ENCODE peak calls at places on chromosomes 7 and 10, in four cellular contexts. F, O, Q and U are unnamed samples. For H3K9me1, the result is how much of the 10 kb centered on the place peaks cover.

GRCh38 chr10:100859204-100859763 is 53.5 kb upstream of the SLF2 start:
- DNase-seq in Q (no peak), O (no peak), F (no peak), U (no peak)

GRCh38 chr10:31754803-31755624 is 173.6 kb downstream of the ARHGAP12 start:
- DNase-seq in O (no peak), Q (no peak), F (no peak), U (no peak)

GRCh38 chr10:50271564-50272250 is 20.4 kb upstream of the ASAH2 start:
- DNase-seq in O (no peak), Q (peak), F (no peak), U (no peak)

GRCh38 chr10:102918817-102919236 is 733 bp downstream of the CNNM2 start:
- DNase-seq in O (no peak), Q (peak), F (no peak), U (no peak)

GRCh38 chr10:102460836-102461186 is 9.5 kb upstream of the C10orf95 start:
- DNase-seq in F (no peak), Q (no peak), O (no peak), U (no peak)

GRCh38 chr7:127821146-127821545 is 169.2 kb downstream of the SND1 start:
- DNase-seq in Q (no peak), F (no peak), O (peak), U (no peak)

GRCh38 chr7:93890464-93891068 is at the start of gene TFPI2:
- DNase-seq in F (peak), O (peak), Q (peak), U (no peak)

GRCh38 chr10:14466256-14466655 is 135.5 kb upstream of the FRMD4A start:
- DNase-seq in F (peak), O (no peak), Q (no peak), U (no peak)

GRCh38 chr10:97673736-97674525 is 13.1 kb downstream of the AVPI1 start:
- DNase-seq in Q (peak), F (peak), O (no peak), U (no peak)

GRCh38 chr10:51074238-51075028 is at the start of gene PRKG1:
- DNase-seq in O (peak), Q (no peak), F (peak), U (no peak)

GRCh38 chr7:21966271-21966670 is 20.6 kb upstream of the CDCA7L start:
- DNase-seq in F (no peak), Q (no peak), O (no peak), U (no peak)

GRCh38 chr10:110629680-110630191 is 14.4 kb upstream of the RBM20 start:
- DNase-seq in Q (no peak), F (peak), O (no peak), U (peak)

GRCh38 chr10:97207756-97208346 is 22.1 kb upstream of the SLIT1 start:
- DNase-seq in O (no peak), Q (no peak), F (no peak), U (no peak)

GRCh38 chr7:4133491-4134044 is 548.5 kb upstream of the FOXK1 start:
- DNase-seq in O (no peak), Q (no peak), F (no peak), U (no peak)

GRCh38 chr7:15411019-15411418 is 150.8 kb downstream of the AGMO start:
- DNase-seq in Q (no peak), F (no peak), O (no peak), U (no peak)

GRCh38 chr10:130934333-130935035 is 377.0 kb downstream of the TCERG1L start:
- DNase-seq in F (no peak), O (no peak), Q (no peak), U (no peak)

GRCh38 chr7:107332488-107333269 is 137.2 kb upstream of the GPR22 start:
- DNase-seq in F (no peak), O (peak), Q (no peak), U (no peak)

GRCh38 chr10:22505923-22506685 is 160.8 kb downstream of the SPAG6 start:
- DNase-seq in F (no peak), Q (no peak), O (no peak), U (no peak)

GRCh38 chr10:90916392-90917110 is 4.3 kb downstream of the ANKRD1 start:
- DNase-seq in O (peak), Q (no peak), F (no peak), U (no peak)
- H3K9me1 ChIP-seq in O (under half), Q (under half), F (under half), U (under half)

DNA sequence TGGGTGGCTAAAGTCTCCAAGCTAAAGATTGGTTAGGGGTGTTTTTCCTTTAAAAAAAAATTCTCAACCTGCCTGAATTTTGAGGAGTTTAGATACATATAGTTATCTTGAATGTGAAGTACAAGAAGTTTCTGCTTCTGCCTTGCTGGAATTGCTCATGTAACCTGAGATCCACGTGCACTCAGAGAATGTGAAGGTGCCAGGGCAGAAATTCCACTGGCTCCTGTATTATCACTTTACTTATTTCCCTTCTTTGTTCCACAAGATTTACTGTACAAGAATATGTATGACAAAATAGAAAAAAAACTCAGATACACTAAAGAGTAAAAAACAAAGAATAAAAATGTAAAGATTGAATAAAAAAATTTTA is 42.9 kb downstream of the PLCE1 start:
- DNase-seq in O (no peak), F (no peak), Q (no peak), U (no peak)
- H3K9me1 ChIP-seq in O (under half), F (under half), Q (under half), U (under half)

GRCh38 chr10:85657478-85658113 is 709.0 kb downstream of the GRID1 start:
- DNase-seq in Q (no peak), F (no peak), O (no peak), U (no peak)
- H3K9me1 ChIP-seq in Q (under half), F (under half), O (under half), U (under half)

DNA sequence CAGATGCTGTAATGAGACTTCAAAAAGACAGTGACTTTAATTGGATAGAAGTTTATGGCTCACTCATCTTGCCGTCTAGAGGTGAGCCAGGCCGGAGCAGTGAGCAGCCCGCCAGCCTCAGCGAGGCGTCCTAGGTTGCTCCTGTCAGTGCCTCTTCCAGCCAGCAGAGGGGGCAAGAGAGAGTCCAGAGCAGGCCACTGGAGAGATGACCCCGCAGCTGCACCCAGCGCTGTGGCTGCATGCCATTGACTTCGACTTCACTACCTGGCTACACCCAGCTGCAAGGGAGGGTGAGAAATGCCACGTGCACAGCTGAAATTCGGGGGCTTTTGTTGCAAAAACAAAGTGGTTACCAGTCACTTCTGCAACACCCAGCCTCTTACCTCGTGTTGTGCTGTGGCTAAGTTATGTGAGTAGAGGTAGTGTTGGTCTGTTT is 26.5 kb downstream of the NUB1 start:
- DNase-seq in O (peak), F (peak), Q (peak), U (peak)
- H3K9me1 ChIP-seq in O (under half), F (under half), Q (under half), U (under half)

GRCh38 chr7:55468495-55468894 is 103.4 kb downstream of the LANCL2 start:
- DNase-seq in F (no peak), Q (no peak), O (no peak), U (no peak)

GRCh38 chr7:55463863-55464262 is 98.7 kb downstream of the LANCL2 start:
- DNase-seq in F (no peak), Q (no peak), O (no peak), U (no peak)

GRCh38 chr7:55469271-55469681 is 103.0 kb downstream of the VOPP1 start:
- DNase-seq in Q (no peak), F (no peak), O (no peak), U (no peak)

GRCh38 chr7:55467047-55467593 is 102.0 kb downstream of the LANCL2 start:
- DNase-seq in O (no peak), Q (no peak), F (no peak), U (no peak)

GRCh38 chr7:55464422-55464821 is 99.3 kb downstream of the LANCL2 start:
- DNase-seq in Q (no peak), O (no peak), F (peak), U (no peak)
- H3K9me1 ChIP-seq in Q (under half), O (under half), F (under half), U (under half)

DNA sequence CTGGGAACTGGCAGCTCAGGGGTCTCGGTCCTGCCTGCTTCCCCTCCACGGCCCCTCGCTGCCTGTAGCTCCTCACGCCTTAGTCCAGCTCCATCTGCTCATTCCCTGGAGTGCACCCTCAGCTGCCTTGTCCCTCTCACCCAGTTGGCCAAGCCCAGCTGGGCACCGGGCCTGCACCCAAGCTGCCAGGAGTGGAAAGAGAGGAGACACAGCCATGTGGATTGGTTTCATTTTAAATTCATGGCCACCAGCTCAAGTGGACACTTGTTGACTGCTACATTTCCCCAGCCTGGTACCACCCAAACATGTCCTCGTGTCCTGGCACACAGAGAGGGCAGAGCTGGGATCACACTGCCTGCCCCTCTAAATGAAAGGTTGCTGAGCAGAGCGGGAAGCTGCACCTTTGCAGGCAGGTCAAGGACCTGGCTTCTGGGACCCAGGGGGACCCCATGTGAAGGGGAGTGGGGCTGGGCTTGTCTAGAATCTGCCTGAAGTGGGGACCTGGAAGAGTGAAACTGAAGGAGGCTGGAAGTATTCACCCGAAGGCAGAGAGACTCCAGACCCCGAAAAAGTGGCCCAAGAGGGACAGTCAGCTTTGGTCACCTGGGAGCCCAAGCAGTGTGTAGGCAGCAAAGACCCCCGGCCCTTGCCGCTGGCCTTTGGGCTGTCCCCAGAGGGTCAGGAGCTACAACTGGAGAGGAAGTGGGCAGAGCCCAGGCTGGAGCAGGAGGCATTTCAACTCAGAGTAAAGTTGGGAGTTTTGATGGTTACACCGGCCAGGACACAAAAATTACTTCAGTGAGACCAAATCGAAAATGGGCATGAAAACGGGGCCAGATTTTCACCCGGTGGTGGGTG is 15.0 kb upstream of the BNIP3 start:
- DNase-seq in F (no peak), O (no peak), Q (no peak), U (no peak)
- H3K9me1 ChIP-seq in F (under half), O (under half), Q (under half), U (under half)

DNA sequence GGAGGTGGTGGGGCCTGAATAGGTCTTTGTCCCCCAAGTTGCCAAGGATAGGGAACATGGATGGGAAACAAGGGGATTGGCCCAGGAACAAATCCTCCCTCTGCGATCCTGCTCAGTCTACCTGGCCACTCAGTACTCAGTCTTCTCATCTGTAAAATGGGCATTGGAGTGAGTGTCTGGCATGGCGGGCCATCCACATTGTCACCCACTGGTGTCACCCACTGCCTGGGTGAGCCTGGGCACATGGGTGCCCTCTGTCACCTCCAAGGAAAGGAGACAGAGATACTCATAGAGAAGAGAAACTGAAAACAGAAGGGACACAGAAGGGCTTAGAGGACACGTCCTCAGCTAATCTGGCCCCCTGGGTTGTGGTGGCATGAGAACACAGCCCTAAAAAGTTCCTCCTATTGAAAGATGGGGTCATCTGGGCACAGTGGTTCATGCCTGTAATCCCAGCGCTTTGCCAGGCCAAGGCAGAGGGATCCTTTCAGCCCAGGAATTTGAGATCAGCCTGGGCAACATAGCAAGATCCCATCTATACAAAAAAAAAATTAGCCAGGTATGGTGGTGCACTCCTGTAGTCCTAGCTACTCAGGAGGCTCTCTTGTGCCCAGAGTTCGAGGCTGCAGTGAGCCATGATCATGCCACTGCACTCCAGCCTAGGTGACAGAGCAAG is 12.5 kb upstream of the TNRC18 start:
- DNase-seq in F (no peak), Q (no peak), O (no peak), U (no peak)
- H3K9me1 ChIP-seq in F (under half), Q (under half), O (under half), U (under half)